ENCODE peak calls at places on chromosomes 6 and 20, in eight cellular contexts. One of them, this sample, is unnamed.

GRCh38 chr6:150229775-150230561 is 87.1 kb downstream of the PPP1R14C start:
- DNase-seq in HCT116: no peak
- DNase-seq in fibroblast of lung: peak
- DNase-seq in HL-60: no peak
- DNase-seq in AG04450: no peak
- DNase-seq in astrocyte of the spinal cord: no peak
- DNase-seq in osteoblast: peak
- DNase-seq in Peyer's patch: no peak
- DNase-seq in this sample: peak

GRCh38 chr6:151807513-151808330 is at the start of gene ESR1:
- DNase-seq in HCT116: no peak
- DNase-seq in fibroblast of lung: no peak
- DNase-seq in HL-60: no peak
- DNase-seq in AG04450: no peak
- DNase-seq in astrocyte of the spinal cord: no peak
- DNase-seq in osteoblast: peak
- DNase-seq in Peyer's patch: no peak
- DNase-seq in this sample: no peak

GRCh38 chr20:3371757-3372156 is 35.7 kb downstream of the DNAAF9 start:
- DNase-seq in HCT116: no peak
- DNase-seq in fibroblast of lung: no peak
- DNase-seq in HL-60: peak
- DNase-seq in AG04450: no peak
- DNase-seq in astrocyte of the spinal cord: no peak
- DNase-seq in osteoblast: no peak
- DNase-seq in Peyer's patch: no peak
- DNase-seq in this sample: no peak

GRCh38 chr6:161836643-161837448 is 563.0 kb upstream of the AGPAT4 start:
- DNase-seq in HCT116: peak
- DNase-seq in fibroblast of lung: peak
- DNase-seq in HL-60: no peak
- DNase-seq in AG04450: no peak
- DNase-seq in astrocyte of the spinal cord: peak
- DNase-seq in osteoblast: no peak
- DNase-seq in Peyer's patch: no peak
- DNase-seq in this sample: peak

GRCh38 chr6:150915868-150916267 is 50.4 kb downstream of the MTHFD1L start:
- DNase-seq in HCT116: no peak
- DNase-seq in fibroblast of lung: peak
- DNase-seq in HL-60: no peak
- DNase-seq in AG04450: no peak
- DNase-seq in astrocyte of the spinal cord: no peak
- DNase-seq in osteoblast: peak
- DNase-seq in Peyer's patch: no peak
- DNase-seq in this sample: no peak

GRCh38 chr20:57478176-57478575 is 46.8 kb downstream of the CTCFL start:
- DNase-seq in HCT116: no peak
- DNase-seq in fibroblast of lung: no peak
- DNase-seq in HL-60: no peak
- DNase-seq in AG04450: no peak
- DNase-seq in astrocyte of the spinal cord: no peak
- DNase-seq in osteoblast: peak
- DNase-seq in Peyer's patch: no peak
- DNase-seq in this sample: no peak

GRCh38 chr6:25138024-25138696 is 141.0 kb upstream of the CARMIL1 start:
- DNase-seq in HCT116: no peak
- DNase-seq in fibroblast of lung: peak
- DNase-seq in HL-60: peak
- DNase-seq in AG04450: peak
- DNase-seq in astrocyte of the spinal cord: peak
- DNase-seq in osteoblast: peak
- DNase-seq in Peyer's patch: no peak
- DNase-seq in this sample: no peak

GRCh38 chr20:48406462-48407235 is 421.1 kb downstream of the PREX1 start:
- DNase-seq in HCT116: no peak
- DNase-seq in fibroblast of lung: peak
- DNase-seq in HL-60: no peak
- DNase-seq in AG04450: no peak
- DNase-seq in astrocyte of the spinal cord: no peak
- DNase-seq in osteoblast: no peak
- DNase-seq in Peyer's patch: no peak
- DNase-seq in this sample: no peak

GRCh38 chr6:31736768-31737314 is 511 bp upstream of the CLIC1 start:
- DNase-seq in HCT116: no peak
- DNase-seq in fibroblast of lung: no peak
- DNase-seq in HL-60: peak
- DNase-seq in AG04450: no peak
- DNase-seq in astrocyte of the spinal cord: no peak
- DNase-seq in osteoblast: peak
- DNase-seq in Peyer's patch: no peak
- DNase-seq in this sample: no peak

GRCh38 chr6:39731565-39731964 is 6.4 kb upstream of the KIF6 start:
- DNase-seq in HCT116: no peak
- DNase-seq in fibroblast of lung: no peak
- DNase-seq in HL-60: no peak
- DNase-seq in AG04450: no peak
- DNase-seq in astrocyte of the spinal cord: no peak
- DNase-seq in osteoblast: no peak
- DNase-seq in Peyer's patch: no peak
- DNase-seq in this sample: no peak

GRCh38 chr6:153016846-153017245 is 14.3 kb upstream of the MTRF1L start:
- DNase-seq in HCT116: no peak
- DNase-seq in fibroblast of lung: no peak
- DNase-seq in HL-60: no peak
- DNase-seq in AG04450: no peak
- DNase-seq in astrocyte of the spinal cord: no peak
- DNase-seq in osteoblast: no peak
- DNase-seq in Peyer's patch: no peak
- DNase-seq in this sample: no peak

GRCh38 chr6:153207617-153208016 is 76.5 kb upstream of the RGS17 start:
- DNase-seq in HCT116: no peak
- DNase-seq in fibroblast of lung: peak
- DNase-seq in HL-60: no peak
- DNase-seq in AG04450: no peak
- DNase-seq in astrocyte of the spinal cord: no peak
- DNase-seq in osteoblast: no peak
- DNase-seq in Peyer's patch: no peak
- DNase-seq in this sample: no peak

GRCh38 chr6:92479821-92480220 is 939.5 kb downstream of the EPHA7 start:
- DNase-seq in HCT116: no peak
- DNase-seq in fibroblast of lung: peak
- DNase-seq in HL-60: no peak
- DNase-seq in AG04450: no peak
- DNase-seq in astrocyte of the spinal cord: peak
- DNase-seq in osteoblast: no peak
- DNase-seq in Peyer's patch: no peak
- DNase-seq in this sample: no peak

GRCh38 chr6:170445487-170445886 is 107.6 kb downstream of the PSMB1 start:
- DNase-seq in HCT116: no peak
- DNase-seq in fibroblast of lung: no peak
- DNase-seq in HL-60: no peak
- DNase-seq in AG04450: no peak
- DNase-seq in astrocyte of the spinal cord: no peak
- DNase-seq in osteoblast: peak
- DNase-seq in Peyer's patch: peak
- DNase-seq in this sample: no peak

GRCh38 chr6:13794184-13794583 is 20.2 kb downstream of the MCUR1 start:
- DNase-seq in HCT116: no peak
- DNase-seq in fibroblast of lung: peak
- DNase-seq in HL-60: no peak
- DNase-seq in AG04450: peak
- DNase-seq in astrocyte of the spinal cord: peak
- DNase-seq in osteoblast: peak
- DNase-seq in Peyer's patch: no peak
- DNase-seq in this sample: no peak

GRCh38 chr6:142013286-142013685 is 119.4 kb upstream of the GJE1 start:
- DNase-seq in HCT116: peak
- DNase-seq in fibroblast of lung: peak
- DNase-seq in HL-60: no peak
- DNase-seq in AG04450: peak
- DNase-seq in astrocyte of the spinal cord: peak
- DNase-seq in osteoblast: peak
- DNase-seq in Peyer's patch: no peak
- DNase-seq in this sample: peak

GRCh38 chr6:17015551-17016381 is 86.1 kb upstream of the STMND1 start:
- DNase-seq in HCT116: no peak
- DNase-seq in fibroblast of lung: peak
- DNase-seq in HL-60: peak
- DNase-seq in AG04450: no peak
- DNase-seq in astrocyte of the spinal cord: no peak
- DNase-seq in osteoblast: no peak
- DNase-seq in Peyer's patch: peak
- DNase-seq in this sample: no peak

DNA sequence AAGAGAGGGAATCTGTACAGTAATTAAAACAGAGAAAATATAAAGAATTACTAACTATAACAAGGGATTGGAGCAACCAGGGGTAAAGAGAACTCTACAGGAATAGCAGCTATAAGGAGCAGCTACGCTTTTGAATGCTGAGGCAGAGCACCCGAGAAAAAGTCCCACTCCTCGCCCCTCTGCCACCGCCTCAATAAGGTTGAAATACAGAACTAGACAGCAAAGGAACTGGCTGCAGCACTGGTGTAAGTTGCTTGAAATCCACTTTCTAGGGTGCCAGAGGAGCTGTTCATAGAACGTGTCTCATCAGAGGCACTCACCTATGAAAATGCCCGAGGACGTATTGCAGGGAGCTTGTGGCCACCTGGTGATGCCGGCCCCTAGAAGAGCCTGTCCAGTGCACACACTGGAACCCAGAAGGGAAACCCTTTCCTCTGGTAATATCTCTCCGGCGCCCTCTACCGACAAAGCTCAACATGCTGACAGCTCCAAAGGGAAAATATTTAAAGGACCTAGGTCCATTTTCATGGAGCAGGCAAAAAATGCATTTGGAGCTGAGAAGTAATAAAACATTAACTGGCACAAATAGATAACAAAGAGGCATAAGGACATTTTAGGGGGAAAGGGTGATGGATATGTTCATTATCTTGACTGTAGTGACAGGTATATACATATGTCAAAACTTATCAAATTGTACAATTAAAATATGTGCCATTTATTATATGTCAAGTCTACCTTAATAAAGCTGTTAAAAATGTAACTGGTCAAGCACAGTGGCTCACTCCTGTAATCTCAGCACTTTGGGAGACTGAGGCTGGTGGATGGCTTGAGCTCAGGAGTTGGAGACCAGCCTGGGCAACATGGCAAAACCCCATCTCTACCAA is 137.4 kb upstream of the HDAC2 start:
- DNase-seq in HCT116: peak
- DNase-seq in fibroblast of lung: peak
- DNase-seq in HL-60: peak
- DNase-seq in AG04450: peak
- DNase-seq in astrocyte of the spinal cord: peak
- DNase-seq in osteoblast: peak
- DNase-seq in Peyer's patch: peak
- DNase-seq in this sample: no peak
- TF ChIP-seq CTCF in HCT116: peak
- TF ChIP-seq CTCF in fibroblast of lung: peak
- TF ChIP-seq CTCF in HL-60: peak
- TF ChIP-seq CTCF in AG04450: peak
- TF ChIP-seq CTCF in astrocyte of the spinal cord: peak
- TF ChIP-seq CTCF in osteoblast: peak
- TF ChIP-seq CTCF in Peyer's patch: peak
- TF ChIP-seq CTCF in this sample: peak

DNA sequence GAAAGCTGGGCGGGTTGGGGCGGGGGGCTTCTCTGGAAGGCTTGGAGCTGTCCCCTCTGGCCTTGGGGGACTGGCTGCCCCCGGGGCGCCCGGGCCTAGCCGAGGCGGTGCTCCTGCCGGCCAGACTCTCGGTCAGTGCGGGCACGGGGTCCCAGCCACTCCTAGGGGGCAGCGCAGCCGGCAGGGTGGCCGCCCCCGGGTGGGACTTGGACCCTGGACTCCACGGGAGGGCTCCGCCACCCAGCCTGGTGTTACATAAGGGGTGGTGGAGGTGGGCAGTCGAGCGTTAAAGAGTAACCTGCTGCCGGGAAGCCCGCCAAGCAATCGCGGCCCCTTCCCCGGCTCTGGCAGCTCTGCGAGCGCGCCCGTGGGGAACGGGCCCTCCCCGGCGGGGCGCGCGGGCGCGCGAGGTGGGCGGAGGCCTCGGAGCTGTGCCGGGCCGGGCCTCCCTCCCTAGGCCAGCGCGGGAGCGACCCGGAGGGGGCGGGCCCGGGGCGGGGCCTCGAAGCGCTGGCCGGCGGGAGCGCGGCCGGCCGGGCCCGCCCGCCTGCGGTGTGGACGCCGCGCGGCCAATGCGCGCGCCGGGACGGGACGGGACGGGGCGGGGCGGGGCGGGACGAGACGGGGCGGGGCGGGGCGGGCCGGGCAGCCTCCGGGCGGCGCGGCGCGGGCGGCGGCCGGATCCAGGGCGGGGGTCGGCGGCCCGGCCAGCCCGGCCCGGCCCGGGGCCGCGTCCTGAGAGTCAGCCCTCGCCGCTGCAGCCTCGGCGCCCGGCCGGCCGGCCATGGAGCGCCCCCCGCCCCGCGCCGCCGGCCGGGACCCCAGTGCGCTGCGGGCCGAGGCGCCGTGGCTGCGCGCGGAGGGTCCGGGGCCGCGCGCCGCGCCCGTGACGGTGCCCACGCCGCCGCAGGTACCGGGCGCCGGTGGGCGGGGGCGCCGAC is at the start of gene SLC2A4RG:
- DNase-seq in HCT116: no peak
- DNase-seq in fibroblast of lung: peak
- DNase-seq in HL-60: peak
- DNase-seq in AG04450: no peak
- DNase-seq in astrocyte of the spinal cord: peak
- DNase-seq in osteoblast: peak
- DNase-seq in Peyer's patch: peak
- DNase-seq in this sample: no peak
- H3K4me3 ChIP-seq in HCT116: peak
- H3K4me3 ChIP-seq in fibroblast of lung: peak
- H3K4me3 ChIP-seq in HL-60: peak
- H3K4me3 ChIP-seq in AG04450: peak
- H3K4me3 ChIP-seq in astrocyte of the spinal cord: peak
- H3K4me3 ChIP-seq in osteoblast: peak
- H3K4me3 ChIP-seq in Peyer's patch: peak
- H3K4me3 ChIP-seq in this sample: peak

GRCh38 chr6:82006027-82006738 is 241.4 kb downstream of the IBTK start:
- DNase-seq in HCT116: no peak
- DNase-seq in fibroblast of lung: peak
- DNase-seq in HL-60: peak
- DNase-seq in AG04450: no peak
- DNase-seq in astrocyte of the spinal cord: peak
- DNase-seq in osteoblast: no peak
- DNase-seq in Peyer's patch: no peak
- DNase-seq in this sample: no peak
- TF ChIP-seq CTCF in HCT116: peak
- TF ChIP-seq CTCF in fibroblast of lung: peak
- TF ChIP-seq CTCF in HL-60: peak
- TF ChIP-seq CTCF in AG04450: peak
- TF ChIP-seq CTCF in astrocyte of the spinal cord: peak
- TF ChIP-seq CTCF in osteoblast: peak
- TF ChIP-seq CTCF in Peyer's patch: peak
- TF ChIP-seq CTCF in this sample: peak

DNA sequence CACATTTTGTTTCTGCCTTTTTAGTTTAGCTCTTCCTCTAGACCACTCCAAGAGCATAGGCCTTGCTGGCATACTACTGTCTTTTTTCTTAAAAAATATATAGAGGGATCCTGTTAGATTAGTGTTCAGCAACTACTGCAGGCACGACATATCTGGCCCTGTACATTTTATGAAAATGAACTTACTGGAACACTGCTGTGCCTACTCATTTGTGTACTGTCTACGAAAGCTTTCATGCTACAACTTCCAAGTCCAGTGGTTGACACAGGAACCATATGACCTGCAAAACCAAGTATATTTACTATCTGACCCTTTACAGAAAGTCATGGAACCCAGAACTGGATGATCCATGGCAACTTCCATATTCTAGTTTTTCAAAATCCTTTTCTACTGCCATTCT is 66.6 kb upstream of the SPTLC3 start:
- DNase-seq in HCT116: no peak
- DNase-seq in fibroblast of lung: no peak
- DNase-seq in HL-60: no peak
- DNase-seq in AG04450: no peak
- DNase-seq in astrocyte of the spinal cord: no peak
- DNase-seq in osteoblast: no peak
- DNase-seq in Peyer's patch: no peak
- DNase-seq in this sample: no peak
- H3K4me3 ChIP-seq in HCT116: no peak
- H3K4me3 ChIP-seq in fibroblast of lung: no peak
- H3K4me3 ChIP-seq in HL-60: no peak
- H3K4me3 ChIP-seq in AG04450: no peak
- H3K4me3 ChIP-seq in astrocyte of the spinal cord: no peak
- H3K4me3 ChIP-seq in osteoblast: no peak
- H3K4me3 ChIP-seq in Peyer's patch: no peak
- H3K4me3 ChIP-seq in this sample: no peak

This sample was measured in epithelial cell of proximal tubule.